ENCODE peak calls at places on chromosomes 4 and X, in eight cellular contexts. One of them, this sample, is unnamed.
A peak's percentile ranks its signal among the peaks of the same experiment; 100 is the strongest.

GRCh38 chr4:56215901-56216300 is 171.4 kb downstream of the AASDH start:
- DNase-seq in stimulated activated naive CD4-positive, alpha-beta T cell treated with Interleukin-2 at 50 U/mL for 16 hours: no peak
- DNase-seq in heart right ventricle: no peak
- DNase-seq in NCI-H226: peak; percentile 67
- DNase-seq in heart left ventricle: no peak
- DNase-seq in A172: peak; percentile 59
- DNase-seq in D341Med: no peak
- DNase-seq in RPMI7951: peak; percentile 4
- DNase-seq in this sample: no peak

GRCh38 chr4:139606600-139607301 is 50.7 kb upstream of the SETD7 start:
- DNase-seq in stimulated activated naive CD4-positive, alpha-beta T cell treated with Interleukin-2 at 50 U/mL for 16 hours: no peak
- DNase-seq in heart right ventricle: no peak
- DNase-seq in NCI-H226: no peak
- DNase-seq in heart left ventricle: no peak
- DNase-seq in A172: peak; percentile 58
- DNase-seq in D341Med: peak; percentile 63
- DNase-seq in RPMI7951: peak; percentile 29
- DNase-seq in this sample: no peak

GRCh38 chr4:105605493-105605892 is 53.1 kb downstream of the ARHGEF38 start:
- DNase-seq in stimulated activated naive CD4-positive, alpha-beta T cell treated with Interleukin-2 at 50 U/mL for 16 hours: no peak
- DNase-seq in heart right ventricle: no peak
- DNase-seq in NCI-H226: peak; percentile 39
- DNase-seq in heart left ventricle: no peak
- DNase-seq in A172: peak; percentile 26
- DNase-seq in D341Med: no peak
- DNase-seq in RPMI7951: peak; percentile 37
- DNase-seq in this sample: no peak

GRCh38 chr4:170090667-170091052 is 904 bp upstream of the AADAT start:
- DNase-seq in stimulated activated naive CD4-positive, alpha-beta T cell treated with Interleukin-2 at 50 U/mL for 16 hours: no peak
- DNase-seq in heart right ventricle: no peak
- DNase-seq in NCI-H226: peak; percentile 8
- DNase-seq in heart left ventricle: no peak
- DNase-seq in A172: peak; percentile 8
- DNase-seq in D341Med: no peak
- DNase-seq in RPMI7951: peak; percentile 10
- DNase-seq in this sample: no peak

GRCh38 chr4:189202182-189202868 is 738.3 kb upstream of the FRG1 start:
- DNase-seq in stimulated activated naive CD4-positive, alpha-beta T cell treated with Interleukin-2 at 50 U/mL for 16 hours: no peak
- DNase-seq in heart right ventricle: peak; percentile 44
- DNase-seq in NCI-H226: no peak
- DNase-seq in heart left ventricle: peak; percentile 72
- DNase-seq in A172: peak; percentile 55
- DNase-seq in D341Med: peak; percentile 88
- DNase-seq in RPMI7951: peak; percentile 59
- DNase-seq in this sample: peak; percentile 66

GRCh38 chr4:16764622-16765021 is 133.8 kb downstream of the LDB2 start:
- DNase-seq in stimulated activated naive CD4-positive, alpha-beta T cell treated with Interleukin-2 at 50 U/mL for 16 hours: no peak
- DNase-seq in heart right ventricle: no peak
- DNase-seq in NCI-H226: no peak
- DNase-seq in heart left ventricle: no peak
- DNase-seq in A172: no peak
- DNase-seq in D341Med: peak; percentile 40
- DNase-seq in RPMI7951: peak; percentile 29
- DNase-seq in this sample: no peak

GRCh38 chr4:74038161-74039064 is at the start of gene CXCL3:
- DNase-seq in stimulated activated naive CD4-positive, alpha-beta T cell treated with Interleukin-2 at 50 U/mL for 16 hours: no peak
- DNase-seq in heart right ventricle: peak; percentile 80
- DNase-seq in NCI-H226: no peak
- DNase-seq in heart left ventricle: peak; percentile 85
- DNase-seq in A172: peak; percentile 16
- DNase-seq in D341Med: peak; percentile 81
- DNase-seq in RPMI7951: peak; percentile 72
- DNase-seq in this sample: peak; percentile 39

GRCh38 chrX:149286940-149287349 is 218.2 kb downstream of the IDS start:
- DNase-seq in stimulated activated naive CD4-positive, alpha-beta T cell treated with Interleukin-2 at 50 U/mL for 16 hours: peak; percentile 4
- DNase-seq in heart right ventricle: peak; percentile 4
- DNase-seq in NCI-H226: no peak
- DNase-seq in heart left ventricle: no peak
- DNase-seq in A172: peak; percentile 41
- DNase-seq in D341Med: peak; percentile 53
- DNase-seq in RPMI7951: peak; percentile 22
- DNase-seq in this sample: peak; percentile 10

GRCh38 chr4:184648220-184649025 is 824 bp downstream of the CASP3 start:
- DNase-seq in stimulated activated naive CD4-positive, alpha-beta T cell treated with Interleukin-2 at 50 U/mL for 16 hours: peak; percentile 30
- DNase-seq in heart right ventricle: peak; percentile 76
- DNase-seq in NCI-H226: no peak
- DNase-seq in heart left ventricle: peak; percentile 80
- DNase-seq in A172: peak; percentile 11
- DNase-seq in D341Med: peak; percentile 69
- DNase-seq in RPMI7951: peak; percentile 81
- DNase-seq in this sample: no peak

GRCh38 chrX:149487292-149487691 is 17.8 kb downstream of the IDS start:
- DNase-seq in stimulated activated naive CD4-positive, alpha-beta T cell treated with Interleukin-2 at 50 U/mL for 16 hours: peak; percentile 3
- DNase-seq in heart right ventricle: no peak
- DNase-seq in NCI-H226: no peak
- DNase-seq in heart left ventricle: no peak
- DNase-seq in A172: no peak
- DNase-seq in D341Med: no peak
- DNase-seq in RPMI7951: no peak
- DNase-seq in this sample: no peak

GRCh38 chrX:56788717-56789122 is 59.7 kb downstream of the NBDY start:
- DNase-seq in stimulated activated naive CD4-positive, alpha-beta T cell treated with Interleukin-2 at 50 U/mL for 16 hours: no peak
- DNase-seq in heart right ventricle: no peak
- DNase-seq in NCI-H226: no peak
- DNase-seq in heart left ventricle: no peak
- DNase-seq in A172: no peak
- DNase-seq in D341Med: no peak
- DNase-seq in RPMI7951: no peak
- DNase-seq in this sample: no peak